ENCODE peak calls at places on chromosome 6, in eight cellular contexts. X, I, R, N, G, J, Q and P are unnamed samples.

GRCh38 chr6:137339929-137340559 is 120.9 kb upstream of the IFNGR1 start:
- DNase-seq in X (peak), I (no peak), R (no peak), N (no peak), G (no peak), J (no peak), Q (no peak), P (no peak)

GRCh38 chr6:137647762-137648412 is 153.7 kb upstream of the OLIG3 start:
- DNase-seq in X (no peak), I (no peak), R (no peak), N (no peak), G (no peak), J (no peak), Q (no peak), P (no peak)

GRCh38 chr6:64012351-64013060 is 376.9 kb downstream of the PHF3 start:
- DNase-seq in X (peak), I (peak), R (no peak), N (no peak), G (no peak), J (peak), Q (no peak), P (peak)

GRCh38 chr6:148325316-148326068 is 17.1 kb upstream of the SASH1 start:
- DNase-seq in X (peak), I (no peak), R (no peak), N (no peak), G (no peak), J (no peak), Q (no peak), P (no peak)

GRCh38 chr6:160489091-160489490 is 140.9 kb downstream of the SLC22A3 start:
- DNase-seq in X (no peak), I (no peak), R (no peak), N (no peak), G (no peak), J (no peak), Q (no peak), P (no peak)

GRCh38 chr6:35495258-35496035 is 1.4 kb downstream of the TEAD3 start:
- DNase-seq in X (peak), I (no peak), R (no peak), N (no peak), G (no peak), J (no peak), Q (no peak), P (no peak)

GRCh38 chr6:45415778-45416518 is 38.2 kb upstream of the SUPT3H start:
- DNase-seq in X (no peak), I (no peak), R (no peak), N (no peak), G (no peak), J (no peak), Q (no peak), P (no peak)

GRCh38 chr6:53766930-53767329 is 27.9 kb upstream of the LRRC1 start:
- DNase-seq in X (no peak), I (no peak), R (no peak), N (no peak), G (no peak), J (no peak), Q (no peak), P (no peak)

GRCh38 chr6:134821914-134822862 is 127.7 kb downstream of the ALDH8A1 start:
- DNase-seq in X (peak), I (no peak), R (no peak), N (no peak), G (no peak), J (no peak), Q (no peak), P (no peak)

GRCh38 chr6:41373919-41374617 is 38.7 kb downstream of the NCR2 start:
- DNase-seq in X (no peak), I (peak), R (no peak), N (no peak), G (no peak), J (no peak), Q (no peak), P (peak)

GRCh38 chr6:114087496-114087895 is 116.5 kb upstream of the HDAC2 start:
- DNase-seq in X (no peak), I (no peak), R (no peak), N (no peak), G (no peak), J (no peak), Q (no peak), P (no peak)

GRCh38 chr6:46990031-46990644 is 52.0 kb downstream of the ADGRF1 start:
- DNase-seq in X (no peak), I (no peak), R (no peak), N (no peak), G (no peak), J (no peak), Q (no peak), P (peak)

GRCh38 chr6:28209753-28210535 is 15.1 kb upstream of the ZSCAN9 start:
- DNase-seq in X (no peak), I (no peak), R (no peak), N (no peak), G (no peak), J (no peak), Q (no peak), P (no peak)

GRCh38 chr6:155889405-155889804 is 433.8 kb upstream of the NOX3 start:
- DNase-seq in X (no peak), I (no peak), R (no peak), N (no peak), G (no peak), J (no peak), Q (no peak), P (no peak)

GRCh38 chr6:20811112-20811746 is 277.0 kb downstream of the CDKAL1 start:
- DNase-seq in X (peak), I (peak), R (no peak), N (no peak), G (peak), J (no peak), Q (peak), P (peak)

GRCh38 chr6:43128926-43129325 is 42.1 kb upstream of the SRF start:
- DNase-seq in X (peak), I (no peak), R (no peak), N (no peak), G (no peak), J (no peak), Q (no peak), P (no peak)

GRCh38 chr6:25137497-25137896 is 141.7 kb upstream of the CARMIL1 start:
- DNase-seq in X (peak), I (no peak), R (no peak), N (no peak), G (no peak), J (no peak), Q (no peak), P (no peak)

GRCh38 chr6:149060300-149060984 is 257.1 kb upstream of the TAB2 start:
- DNase-seq in X (no peak), I (no peak), R (no peak), N (no peak), G (no peak), J (no peak), Q (no peak), P (no peak)

GRCh38 chr6:125002090-125002741 is 40.0 kb downstream of the RNF217 start:
- DNase-seq in X (no peak), I (no peak), R (no peak), N (no peak), G (no peak), J (no peak), Q (peak), P (peak)

GRCh38 chr6:85942844-85943243 is 300.2 kb upstream of the SYNCRIP start:
- DNase-seq in X (no peak), I (no peak), R (no peak), N (no peak), G (no peak), J (no peak), Q (no peak), P (no peak)

GRCh38 chr6:122947355-122947754 is 48.7 kb upstream of the CLVS2 start:
- DNase-seq in X (no peak), I (peak), R (no peak), N (no peak), G (no peak), J (no peak), Q (peak), P (peak)

GRCh38 chr6:169185011-169185521 is 68.6 kb downstream of the THBS2 start:
- DNase-seq in X (no peak), I (no peak), R (no peak), N (no peak), G (no peak), J (no peak), Q (no peak), P (no peak)

GRCh38 chr6:134609862-134610261 is 291.9 kb upstream of the SGK1 start:
- DNase-seq in X (no peak), I (no peak), R (no peak), N (no peak), G (no peak), J (no peak), Q (no peak), P (no peak)

GRCh38 chr6:14841901-14842421 is 403.9 kb upstream of the JARID2 start:
- DNase-seq in X (peak), I (no peak), R (no peak), N (no peak), G (no peak), J (no peak), Q (no peak), P (no peak)

GRCh38 chr6:20534906-20535305 is 649 bp downstream of the CDKAL1 start:
- DNase-seq in X (no peak), I (no peak), R (no peak), N (no peak), G (no peak), J (no peak), Q (no peak), P (no peak)

GRCh38 chr6:98834060-98835031 is at the start of gene POU3F2:
- DNase-seq in X (peak), I (peak), R (no peak), N (peak), G (peak), J (peak), Q (peak), P (peak)

GRCh38 chr6:4613795-4614194 is 162.4 kb upstream of the CDYL start:
- DNase-seq in X (no peak), I (no peak), R (no peak), N (no peak), G (no peak), J (no peak), Q (no peak), P (no peak)

GRCh38 chr6:47697925-47698324 is 455 bp upstream of the ADGRF4 start:
- DNase-seq in X (no peak), I (no peak), R (no peak), N (no peak), G (no peak), J (no peak), Q (no peak), P (no peak)

GRCh38 chr6:33607784-33608161 is 13.3 kb upstream of the ITPR3 start:
- DNase-seq in X (peak), I (no peak), R (no peak), N (no peak), G (no peak), J (no peak), Q (no peak), P (no peak)

GRCh38 chr6:168201799-168202198 is 117.8 kb downstream of the DACT2 start:
- DNase-seq in X (no peak), I (no peak), R (no peak), N (no peak), G (no peak), J (no peak), Q (no peak), P (no peak)

GRCh38 chr6:105326216-105326615 is 76.7 kb downstream of the PREP start:
- DNase-seq in X (peak), I (no peak), R (no peak), N (no peak), G (no peak), J (no peak), Q (no peak), P (no peak)

GRCh38 chr6:125294036-125294435 is 7.7 kb downstream of the HDDC2 start:
- DNase-seq in X (peak), I (no peak), R (no peak), N (no peak), G (no peak), J (no peak), Q (no peak), P (no peak)

GRCh38 chr6:42101186-42101657 is 41.2 kb downstream of the C6orf132 start:
- DNase-seq in X (no peak), I (no peak), R (no peak), N (no peak), G (no peak), J (no peak), Q (no peak), P (no peak)

GRCh38 chr6:26475823-26476729 is 18.3 kb downstream of the BTN2A1 start:
- DNase-seq in X (no peak), I (peak), R (no peak), N (no peak), G (no peak), J (no peak), Q (no peak), P (no peak)

GRCh38 chr6:53986165-53986720 is 125.0 kb upstream of the MLIP start:
- DNase-seq in X (peak), I (no peak), R (peak), N (peak), G (peak), J (peak), Q (peak), P (peak)

GRCh38 chr6:42556462-42556861 is 7.4 kb upstream of the UBR2 start:
- DNase-seq in X (no peak), I (no peak), R (no peak), N (no peak), G (no peak), J (no peak), Q (peak), P (no peak)

GRCh38 chr6:30321692-30322388 is 4.9 kb upstream of the TRIM39 start:
- DNase-seq in X (peak), I (no peak), R (no peak), N (no peak), G (no peak), J (no peak), Q (no peak), P (no peak)